ENCODE peak calls at places on chromosomes 2 and 18, in ten cellular contexts. One of them, this sample, is unnamed.

GRCh38 chr2:135190799-135191198 is 138.7 kb downstream of the RAB3GAP1 start:
- DNase-seq in choroid plexus epithelial cell: no peak
- DNase-seq in fibroblast of villous mesenchyme: no peak
- DNase-seq in GM10248: no peak
- DNase-seq in colonic mucosa: no peak
- DNase-seq in spleen: no peak
- DNase-seq in fibroblast of the aortic adventitia: no peak
- DNase-seq in nephron progenitor cell: no peak
- DNase-seq in pancreas: no peak
- DNase-seq in astrocyte of the spinal cord: no peak
- DNase-seq in this sample: no peak

GRCh38 chr2:182870227-182870626 is 3.8 kb upstream of the FRZB start:
- DNase-seq in choroid plexus epithelial cell: peak; percentile 33
- DNase-seq in fibroblast of villous mesenchyme: no peak
- DNase-seq in GM10248: peak; percentile 12
- DNase-seq in colonic mucosa: peak; percentile 44
- DNase-seq in spleen: no peak
- DNase-seq in fibroblast of the aortic adventitia: no peak
- DNase-seq in nephron progenitor cell: no peak
- DNase-seq in pancreas: no peak
- DNase-seq in astrocyte of the spinal cord: no peak
- DNase-seq in this sample: peak; percentile 38

GRCh38 chr2:88737385-88737784 is 45.9 kb downstream of the RPIA start:
- DNase-seq in choroid plexus epithelial cell: peak; percentile 14
- DNase-seq in fibroblast of villous mesenchyme: no peak
- DNase-seq in GM10248: no peak
- DNase-seq in colonic mucosa: no peak
- DNase-seq in spleen: no peak
- DNase-seq in fibroblast of the aortic adventitia: peak; percentile 93
- DNase-seq in nephron progenitor cell: no peak
- DNase-seq in pancreas: no peak
- DNase-seq in astrocyte of the spinal cord: no peak
- DNase-seq in this sample: no peak

GRCh38 chr18:54607213-54607934 is 16.3 kb downstream of the DYNAP start:
- DNase-seq in choroid plexus epithelial cell: peak; percentile 31
- DNase-seq in fibroblast of villous mesenchyme: peak; percentile 4
- DNase-seq in GM10248: no peak
- DNase-seq in colonic mucosa: peak; percentile 38
- DNase-seq in spleen: no peak
- DNase-seq in fibroblast of the aortic adventitia: peak; percentile 2
- DNase-seq in nephron progenitor cell: no peak
- DNase-seq in pancreas: no peak
- DNase-seq in astrocyte of the spinal cord: peak; percentile 35
- DNase-seq in this sample: no peak

GRCh38 chr18:31070206-31070605 is 27.7 kb upstream of the DSC3 start:
- DNase-seq in choroid plexus epithelial cell: peak; percentile 1
- DNase-seq in fibroblast of villous mesenchyme: no peak
- DNase-seq in GM10248: no peak
- DNase-seq in colonic mucosa: no peak
- DNase-seq in spleen: no peak
- DNase-seq in fibroblast of the aortic adventitia: no peak
- DNase-seq in nephron progenitor cell: no peak
- DNase-seq in pancreas: no peak
- DNase-seq in astrocyte of the spinal cord: peak; percentile 13
- DNase-seq in this sample: no peak

GRCh38 chr18:75529394-75529793 is 101.9 kb upstream of the SMIM21 start:
- DNase-seq in choroid plexus epithelial cell: no peak
- DNase-seq in fibroblast of villous mesenchyme: peak; percentile 31
- DNase-seq in GM10248: no peak
- DNase-seq in colonic mucosa: no peak
- DNase-seq in spleen: no peak
- DNase-seq in fibroblast of the aortic adventitia: no peak
- DNase-seq in nephron progenitor cell: no peak
- DNase-seq in pancreas: no peak
- DNase-seq in astrocyte of the spinal cord: no peak
- DNase-seq in this sample: no peak

GRCh38 chr2:203062126-203062525 is 47.5 kb downstream of the NBEAL1 start:
- DNase-seq in choroid plexus epithelial cell: peak; percentile 12
- DNase-seq in fibroblast of villous mesenchyme: peak; percentile 86
- DNase-seq in GM10248: no peak
- DNase-seq in colonic mucosa: no peak
- DNase-seq in spleen: no peak
- DNase-seq in fibroblast of the aortic adventitia: no peak
- DNase-seq in nephron progenitor cell: no peak
- DNase-seq in pancreas: no peak
- DNase-seq in astrocyte of the spinal cord: no peak
- DNase-seq in this sample: no peak

GRCh38 chr2:164260506-164260905 is 360.8 kb downstream of the GRB14 start:
- DNase-seq in choroid plexus epithelial cell: no peak
- DNase-seq in fibroblast of villous mesenchyme: no peak
- DNase-seq in GM10248: no peak
- DNase-seq in colonic mucosa: no peak
- DNase-seq in spleen: no peak
- DNase-seq in fibroblast of the aortic adventitia: peak; percentile 37
- DNase-seq in nephron progenitor cell: no peak
- DNase-seq in pancreas: no peak
- DNase-seq in astrocyte of the spinal cord: no peak
- DNase-seq in this sample: no peak

GRCh38 chr2:172100080-172101007 is 2.4 kb downstream of the DLX2 start:
- DNase-seq in choroid plexus epithelial cell: no peak
- DNase-seq in fibroblast of villous mesenchyme: no peak
- DNase-seq in GM10248: peak; percentile 20
- DNase-seq in colonic mucosa: no peak
- DNase-seq in spleen: peak; percentile 75
- DNase-seq in fibroblast of the aortic adventitia: no peak
- DNase-seq in nephron progenitor cell: peak; percentile 62
- DNase-seq in pancreas: no peak
- DNase-seq in astrocyte of the spinal cord: no peak
- DNase-seq in this sample: no peak

GRCh38 chr2:61536086-61536722 is 2.0 kb downstream of the XPO1 start:
- DNase-seq in choroid plexus epithelial cell: peak; percentile 41
- DNase-seq in fibroblast of villous mesenchyme: peak; percentile 52
- DNase-seq in GM10248: no peak
- DNase-seq in colonic mucosa: no peak
- DNase-seq in spleen: no peak
- DNase-seq in fibroblast of the aortic adventitia: peak; percentile 20
- DNase-seq in nephron progenitor cell: no peak
- DNase-seq in pancreas: peak; percentile 75
- DNase-seq in astrocyte of the spinal cord: peak; percentile 48
- DNase-seq in this sample: peak; percentile 23

GRCh38 chr18:58716046-58716766 is 44.9 kb downstream of the MALT1 start:
- DNase-seq in choroid plexus epithelial cell: peak; percentile 21
- DNase-seq in fibroblast of villous mesenchyme: peak; percentile 15
- DNase-seq in GM10248: peak; percentile 33
- DNase-seq in colonic mucosa: no peak
- DNase-seq in spleen: no peak
- DNase-seq in fibroblast of the aortic adventitia: no peak
- DNase-seq in nephron progenitor cell: no peak
- DNase-seq in pancreas: no peak
- DNase-seq in astrocyte of the spinal cord: no peak
- DNase-seq in this sample: no peak

GRCh38 chr2:42793314-42794270 is 1.2 kb upstream of the HAAO start:
- DNase-seq in choroid plexus epithelial cell: no peak
- DNase-seq in fibroblast of villous mesenchyme: no peak
- DNase-seq in GM10248: no peak
- DNase-seq in colonic mucosa: no peak
- DNase-seq in spleen: no peak
- DNase-seq in fibroblast of the aortic adventitia: no peak
- DNase-seq in nephron progenitor cell: no peak
- DNase-seq in pancreas: no peak
- DNase-seq in astrocyte of the spinal cord: no peak
- DNase-seq in this sample: no peak

GRCh38 chr2:42795871-42796301 is 3.5 kb upstream of the HAAO start:
- DNase-seq in choroid plexus epithelial cell: peak; percentile 31
- DNase-seq in fibroblast of villous mesenchyme: peak; percentile 51
- DNase-seq in GM10248: no peak
- DNase-seq in colonic mucosa: no peak
- DNase-seq in spleen: peak; percentile 49
- DNase-seq in fibroblast of the aortic adventitia: peak; percentile 26
- DNase-seq in nephron progenitor cell: no peak
- DNase-seq in pancreas: no peak
- DNase-seq in astrocyte of the spinal cord: no peak
- DNase-seq in this sample: no peak

GRCh38 chr2:42792583-42793313 is at the start of gene HAAO:
- DNase-seq in choroid plexus epithelial cell: no peak
- DNase-seq in fibroblast of villous mesenchyme: no peak
- DNase-seq in GM10248: peak; percentile 69
- DNase-seq in colonic mucosa: peak; percentile 72
- DNase-seq in spleen: peak; percentile 86
- DNase-seq in fibroblast of the aortic adventitia: no peak
- DNase-seq in nephron progenitor cell: peak; percentile 75
- DNase-seq in pancreas: peak; percentile 90
- DNase-seq in astrocyte of the spinal cord: no peak
- DNase-seq in this sample: no peak

GRCh38 chr2:42795275-42795674 is 2.9 kb upstream of the HAAO start:
- DNase-seq in choroid plexus epithelial cell: no peak
- DNase-seq in fibroblast of villous mesenchyme: no peak
- DNase-seq in GM10248: no peak
- DNase-seq in colonic mucosa: no peak
- DNase-seq in spleen: no peak
- DNase-seq in fibroblast of the aortic adventitia: no peak
- DNase-seq in nephron progenitor cell: no peak
- DNase-seq in pancreas: no peak
- DNase-seq in astrocyte of the spinal cord: no peak
- DNase-seq in this sample: no peak

DNA sequence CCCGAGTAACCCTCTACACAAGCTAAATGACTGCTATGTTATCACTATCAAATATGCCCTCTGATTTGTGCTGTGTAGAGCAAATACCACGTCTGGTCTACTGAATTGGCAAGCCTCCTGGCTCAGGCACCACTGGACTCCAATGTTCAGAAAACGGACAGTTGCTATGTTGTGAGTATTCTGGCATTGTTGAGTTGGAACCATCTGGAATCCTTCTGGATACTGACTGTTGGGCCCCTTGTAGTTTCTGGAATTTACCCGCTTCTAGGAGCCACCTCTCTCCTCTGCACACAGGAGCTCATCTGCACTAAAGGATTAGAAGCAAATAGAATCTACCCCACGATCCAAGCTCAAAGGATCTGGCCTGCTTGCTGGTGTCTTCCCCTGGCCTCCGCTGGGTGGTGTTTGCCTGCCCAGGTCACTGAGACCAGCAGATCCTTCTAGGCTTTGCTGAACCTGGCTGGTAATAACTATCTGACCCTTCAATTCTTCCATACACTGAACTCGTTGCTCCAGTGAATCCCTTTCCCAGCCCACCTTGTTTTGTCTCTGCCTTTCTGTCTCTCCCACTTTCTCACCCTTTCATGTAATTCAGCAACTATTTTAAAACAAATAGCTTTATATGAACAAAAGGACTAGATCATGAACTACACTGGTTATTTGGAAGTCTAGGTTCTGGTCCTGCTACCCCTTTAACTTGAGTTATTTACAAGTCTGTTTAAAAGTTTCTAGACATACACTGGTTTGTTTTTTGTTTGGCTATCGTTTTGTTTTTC is 2.1 kb upstream of the HAAO start:
- DNase-seq in choroid plexus epithelial cell: peak; percentile 54
- DNase-seq in fibroblast of villous mesenchyme: peak; percentile 39
- DNase-seq in GM10248: no peak
- DNase-seq in colonic mucosa: no peak
- DNase-seq in spleen: peak; percentile 55
- DNase-seq in fibroblast of the aortic adventitia: no peak
- DNase-seq in nephron progenitor cell: peak; percentile 28
- DNase-seq in pancreas: no peak
- DNase-seq in astrocyte of the spinal cord: no peak
- DNase-seq in this sample: no peak
- TF ChIP-seq CTCF in choroid plexus epithelial cell: peak; percentile 65
- TF ChIP-seq CTCF in fibroblast of villous mesenchyme: peak; percentile 57
- TF ChIP-seq CTCF in GM10248: peak; percentile 15
- TF ChIP-seq CTCF in colonic mucosa: no peak
- TF ChIP-seq CTCF in spleen: no peak
- TF ChIP-seq CTCF in fibroblast of the aortic adventitia: peak; percentile 30
- TF ChIP-seq CTCF in nephron progenitor cell: peak; percentile 25
- TF ChIP-seq CTCF in pancreas: peak; percentile 18
- TF ChIP-seq CTCF in astrocyte of the spinal cord: peak; percentile 45
- TF ChIP-seq CTCF in this sample: no peak

DNA sequence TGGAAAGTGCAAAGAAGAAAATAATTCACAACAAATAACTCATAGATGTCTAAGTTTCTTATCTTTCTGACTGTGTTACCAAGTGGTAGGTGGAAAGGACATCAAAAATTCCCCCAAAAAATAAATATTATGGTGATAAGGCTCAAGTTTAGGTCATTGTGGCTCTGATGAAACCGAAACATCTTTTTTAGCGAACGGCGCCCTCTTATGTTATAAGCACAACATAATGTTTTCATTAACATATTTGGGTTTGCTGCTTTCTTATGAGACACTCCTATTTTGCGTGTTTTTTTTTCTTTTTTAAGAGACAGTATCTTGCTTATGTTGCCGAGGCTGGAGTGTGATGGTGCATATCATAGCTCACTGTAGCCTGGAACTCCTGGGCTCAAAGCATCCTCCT is 38.6 kb upstream of the SLC35G4 start:
- DNase-seq in choroid plexus epithelial cell: peak; percentile 56
- DNase-seq in fibroblast of villous mesenchyme: peak; percentile 1
- DNase-seq in GM10248: no peak
- DNase-seq in colonic mucosa: no peak
- DNase-seq in spleen: no peak
- DNase-seq in fibroblast of the aortic adventitia: peak; percentile 22
- DNase-seq in nephron progenitor cell: no peak
- DNase-seq in pancreas: no peak
- DNase-seq in astrocyte of the spinal cord: peak; percentile 9
- DNase-seq in this sample: peak; percentile 24
- TF ChIP-seq CTCF in choroid plexus epithelial cell: peak; percentile 52
- TF ChIP-seq CTCF in fibroblast of villous mesenchyme: peak; percentile 14
- TF ChIP-seq CTCF in GM10248: no peak
- TF ChIP-seq CTCF in colonic mucosa: no peak
- TF ChIP-seq CTCF in spleen: no peak
- TF ChIP-seq CTCF in fibroblast of the aortic adventitia: no peak
- TF ChIP-seq CTCF in nephron progenitor cell: peak; percentile 17
- TF ChIP-seq CTCF in pancreas: no peak
- TF ChIP-seq CTCF in astrocyte of the spinal cord: peak; percentile 22
- TF ChIP-seq CTCF in this sample: no peak

DNA sequence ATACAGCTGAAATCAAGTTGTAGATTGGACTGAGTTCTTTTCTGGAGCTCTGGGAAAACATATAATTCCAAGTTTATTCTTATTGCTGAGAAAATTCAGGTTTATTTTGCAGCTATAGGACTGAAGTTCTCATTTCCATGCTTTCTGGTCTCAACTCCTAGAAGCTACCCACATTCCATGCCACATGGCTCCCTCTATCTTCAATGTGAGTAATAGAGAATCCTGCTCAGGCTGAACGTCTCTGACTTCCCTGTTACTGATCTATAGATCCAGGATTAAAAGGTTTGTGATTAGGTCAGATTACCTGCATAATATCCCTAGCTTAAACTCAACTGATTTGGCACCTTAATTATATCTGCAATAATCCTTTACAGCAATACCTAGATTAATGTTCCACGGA is 453.8 kb upstream of the MC4R start:
- DNase-seq in choroid plexus epithelial cell: peak; percentile 1
- DNase-seq in fibroblast of villous mesenchyme: no peak
- DNase-seq in GM10248: no peak
- DNase-seq in colonic mucosa: no peak
- DNase-seq in spleen: no peak
- DNase-seq in fibroblast of the aortic adventitia: no peak
- DNase-seq in nephron progenitor cell: no peak
- DNase-seq in pancreas: no peak
- DNase-seq in astrocyte of the spinal cord: no peak
- DNase-seq in this sample: no peak
- TF ChIP-seq CTCF in choroid plexus epithelial cell: peak; percentile 33
- TF ChIP-seq CTCF in fibroblast of villous mesenchyme: no peak
- TF ChIP-seq CTCF in GM10248: no peak
- TF ChIP-seq CTCF in colonic mucosa: no peak
- TF ChIP-seq CTCF in spleen: no peak
- TF ChIP-seq CTCF in fibroblast of the aortic adventitia: no peak
- TF ChIP-seq CTCF in nephron progenitor cell: no peak
- TF ChIP-seq CTCF in pancreas: no peak
- TF ChIP-seq CTCF in astrocyte of the spinal cord: no peak
- TF ChIP-seq CTCF in this sample: no peak

GRCh38 chr18:49059028-49059670 is 108.4 kb upstream of the SMAD7 start:
- DNase-seq in choroid plexus epithelial cell: peak; percentile 65
- DNase-seq in fibroblast of villous mesenchyme: peak; percentile 20
- DNase-seq in GM10248: no peak
- DNase-seq in colonic mucosa: no peak
- DNase-seq in spleen: no peak
- DNase-seq in fibroblast of the aortic adventitia: peak; percentile 13
- DNase-seq in nephron progenitor cell: no peak
- DNase-seq in pancreas: no peak
- DNase-seq in astrocyte of the spinal cord: no peak
- DNase-seq in this sample: no peak
- TF ChIP-seq CTCF in choroid plexus epithelial cell: peak; percentile 69
- TF ChIP-seq CTCF in fibroblast of villous mesenchyme: peak; percentile 39
- TF ChIP-seq CTCF in GM10248: peak; percentile 17
- TF ChIP-seq CTCF in colonic mucosa: no peak
- TF ChIP-seq CTCF in spleen: no peak
- TF ChIP-seq CTCF in fibroblast of the aortic adventitia: peak; percentile 24
- TF ChIP-seq CTCF in nephron progenitor cell: no peak
- TF ChIP-seq CTCF in pancreas: no peak
- TF ChIP-seq CTCF in astrocyte of the spinal cord: peak; percentile 39
- TF ChIP-seq CTCF in this sample: no peak

This sample was measured in activated CD8-positive, alpha-beta T cell treated with anti-CD3 and anti-CD28 coated beads for 36 hours.